ENCODE peak calls at places on chromosome 15, in six cellular contexts. One of them, this sample, is unnamed.

GRCh38 chr15:64222573-64223361 is 59.9 kb upstream of the PPIB start:
- DNase-seq in transverse colon: no peak
- DNase-seq in coronary artery: no peak
- DNase-seq in tibial artery: no peak
- DNase-seq in breast epithelium: no peak
- DNase-seq in CD4-positive, alpha-beta T cell: no peak
- DNase-seq in this sample: no peak

GRCh38 chr15:60390931-60391501 is 6.8 kb downstream of the ANXA2 start:
- DNase-seq in CD4-positive, alpha-beta T cell: no peak
- DNase-seq in breast epithelium: no peak
- DNase-seq in coronary artery: peak
- DNase-seq in transverse colon: peak
- DNase-seq in tibial artery: peak
- DNase-seq in this sample: no peak

GRCh38 chr15:76217029-76217866 is 94.0 kb downstream of the ETFA start:
- DNase-seq in transverse colon: no peak
- DNase-seq in coronary artery: no peak
- DNase-seq in CD4-positive, alpha-beta T cell: no peak
- DNase-seq in tibial artery: no peak
- DNase-seq in breast epithelium: no peak
- DNase-seq in this sample: no peak

GRCh38 chr15:73633991-73634495 is 854 bp upstream of the NPTN start:
- DNase-seq in CD4-positive, alpha-beta T cell: no peak
- DNase-seq in tibial artery: no peak
- DNase-seq in breast epithelium: no peak
- DNase-seq in transverse colon: no peak
- DNase-seq in coronary artery: no peak
- DNase-seq in this sample: no peak

GRCh38 chr15:80560601-80561025 is 134.5 kb upstream of the ABHD17C start:
- DNase-seq in tibial artery: no peak
- DNase-seq in breast epithelium: no peak
- DNase-seq in transverse colon: no peak
- DNase-seq in coronary artery: peak
- DNase-seq in CD4-positive, alpha-beta T cell: no peak
- DNase-seq in this sample: peak

GRCh38 chr15:37926136-37926535 is 8.3 kb upstream of the TMCO5A start:
- DNase-seq in transverse colon: no peak
- DNase-seq in breast epithelium: no peak
- DNase-seq in CD4-positive, alpha-beta T cell: no peak
- DNase-seq in coronary artery: no peak
- DNase-seq in tibial artery: no peak
- DNase-seq in this sample: no peak

GRCh38 chr15:48975713-48976419 is 12.1 kb upstream of the SHC4 start:
- DNase-seq in CD4-positive, alpha-beta T cell: peak
- DNase-seq in transverse colon: peak
- DNase-seq in tibial artery: peak
- DNase-seq in breast epithelium: peak
- DNase-seq in coronary artery: peak
- DNase-seq in this sample: peak

GRCh38 chr15:41934843-41935242 is 37.5 kb downstream of the EHD4 start:
- DNase-seq in transverse colon: peak
- DNase-seq in coronary artery: peak
- DNase-seq in CD4-positive, alpha-beta T cell: peak
- DNase-seq in tibial artery: peak
- DNase-seq in breast epithelium: peak
- DNase-seq in this sample: no peak

GRCh38 chr15:46961795-46962194 is 755.5 kb upstream of the SEMA6D start:
- DNase-seq in coronary artery: no peak
- DNase-seq in tibial artery: no peak
- DNase-seq in transverse colon: no peak
- DNase-seq in CD4-positive, alpha-beta T cell: no peak
- DNase-seq in breast epithelium: no peak
- DNase-seq in this sample: no peak

GRCh38 chr15:31377030-31377429 is 50.4 kb downstream of the KLF13 start:
- DNase-seq in CD4-positive, alpha-beta T cell: no peak
- DNase-seq in breast epithelium: no peak
- DNase-seq in tibial artery: no peak
- DNase-seq in coronary artery: no peak
- DNase-seq in transverse colon: peak
- DNase-seq in this sample: no peak

GRCh38 chr15:32698773-32699390 is 18.9 kb upstream of the GREM1 start:
- DNase-seq in breast epithelium: no peak
- DNase-seq in tibial artery: no peak
- DNase-seq in transverse colon: no peak
- DNase-seq in CD4-positive, alpha-beta T cell: no peak
- DNase-seq in coronary artery: no peak
- DNase-seq in this sample: no peak

GRCh38 chr15:85402195-85402921 is 22.0 kb downstream of the AKAP13 start:
- DNase-seq in coronary artery: no peak
- DNase-seq in CD4-positive, alpha-beta T cell: no peak
- DNase-seq in tibial artery: no peak
- DNase-seq in breast epithelium: no peak
- DNase-seq in transverse colon: no peak
- DNase-seq in this sample: no peak

GRCh38 chr15:65312400-65312916 is 8.0 kb downstream of the RNU5B-1 start:
- DNase-seq in transverse colon: no peak
- DNase-seq in coronary artery: no peak
- DNase-seq in tibial artery: no peak
- DNase-seq in CD4-positive, alpha-beta T cell: no peak
- DNase-seq in breast epithelium: no peak
- DNase-seq in this sample: no peak

GRCh38 chr15:69474291-69474690 is 21.7 kb downstream of the RPLP1 start:
- DNase-seq in transverse colon: no peak
- DNase-seq in tibial artery: no peak
- DNase-seq in CD4-positive, alpha-beta T cell: no peak
- DNase-seq in coronary artery: peak
- DNase-seq in breast epithelium: no peak
- DNase-seq in this sample: no peak

GRCh38 chr15:57146394-57147140 is 228.1 kb downstream of the TCF12 start:
- DNase-seq in breast epithelium: no peak
- DNase-seq in CD4-positive, alpha-beta T cell: no peak
- DNase-seq in transverse colon: no peak
- DNase-seq in coronary artery: no peak
- DNase-seq in tibial artery: no peak
- DNase-seq in this sample: no peak

GRCh38 chr15:78302579-78302978 is 3.2 kb upstream of the SKIC8 start:
- DNase-seq in tibial artery: no peak
- DNase-seq in breast epithelium: no peak
- DNase-seq in transverse colon: no peak
- DNase-seq in CD4-positive, alpha-beta T cell: no peak
- DNase-seq in coronary artery: no peak
- DNase-seq in this sample: no peak

GRCh38 chr15:78301813-78302212 is 2.4 kb upstream of the SKIC8 start:
- DNase-seq in breast epithelium: no peak
- DNase-seq in tibial artery: no peak
- DNase-seq in coronary artery: no peak
- DNase-seq in CD4-positive, alpha-beta T cell: no peak
- DNase-seq in transverse colon: no peak
- DNase-seq in this sample: no peak

GRCh38 chr15:78299302-78300102 is at the start of gene SKIC8:
- DNase-seq in tibial artery: peak
- DNase-seq in CD4-positive, alpha-beta T cell: peak
- DNase-seq in transverse colon: peak
- DNase-seq in breast epithelium: peak
- DNase-seq in coronary artery: peak
- DNase-seq in this sample: peak

GRCh38 chr15:78301326-78301725 is 1.9 kb upstream of the SKIC8 start:
- DNase-seq in tibial artery: no peak
- DNase-seq in CD4-positive, alpha-beta T cell: no peak
- DNase-seq in coronary artery: no peak
- DNase-seq in breast epithelium: no peak
- DNase-seq in transverse colon: no peak
- DNase-seq in this sample: no peak

DNA sequence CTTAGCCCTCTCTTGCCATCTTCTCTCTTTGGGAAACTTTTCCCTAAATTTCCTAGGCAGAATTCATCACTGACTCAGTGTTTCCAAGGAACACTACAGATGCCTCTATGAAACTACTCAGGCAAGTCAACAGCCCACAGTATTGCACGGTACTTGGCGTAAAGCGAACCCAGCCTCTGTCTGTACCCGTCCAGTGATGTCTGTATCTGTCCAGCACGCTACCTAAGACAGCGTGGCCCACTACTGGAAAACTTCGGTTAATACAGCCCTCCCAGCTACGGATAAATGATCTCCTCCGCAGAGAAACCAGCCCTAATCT is 467 bp downstream of the SKIC8 start:
- DNase-seq in breast epithelium: no peak
- DNase-seq in coronary artery: no peak
- DNase-seq in CD4-positive, alpha-beta T cell: no peak
- DNase-seq in tibial artery: no peak
- DNase-seq in transverse colon: no peak
- DNase-seq in this sample: no peak
- TF ChIP-seq CTCF in breast epithelium: peak
- TF ChIP-seq CTCF in coronary artery: no peak
- TF ChIP-seq CTCF in CD4-positive, alpha-beta T cell: no peak
- TF ChIP-seq CTCF in tibial artery: no peak
- TF ChIP-seq CTCF in transverse colon: no peak
- TF ChIP-seq CTCF in this sample: no peak

GRCh38 chr15:99404454-99404853 is 153.2 kb downstream of the LRRC28 start:
- DNase-seq in breast epithelium: no peak
- DNase-seq in tibial artery: no peak
- DNase-seq in coronary artery: no peak
- DNase-seq in transverse colon: no peak
- DNase-seq in CD4-positive, alpha-beta T cell: no peak
- DNase-seq in this sample: no peak

GRCh38 chr15:99406120-99406519 is 154.8 kb downstream of the LRRC28 start:
- DNase-seq in coronary artery: no peak
- DNase-seq in breast epithelium: no peak
- DNase-seq in transverse colon: no peak
- DNase-seq in tibial artery: no peak
- DNase-seq in CD4-positive, alpha-beta T cell: no peak
- DNase-seq in this sample: no peak

GRCh38 chr15:99399612-99400011 is 148.3 kb downstream of the LRRC28 start:
- DNase-seq in transverse colon: no peak
- DNase-seq in CD4-positive, alpha-beta T cell: no peak
- DNase-seq in breast epithelium: no peak
- DNase-seq in coronary artery: no peak
- DNase-seq in tibial artery: no peak
- DNase-seq in this sample: no peak

GRCh38 chr15:99403597-99403996 is 152.3 kb downstream of the LRRC28 start:
- DNase-seq in coronary artery: no peak
- DNase-seq in transverse colon: no peak
- DNase-seq in CD4-positive, alpha-beta T cell: no peak
- DNase-seq in breast epithelium: no peak
- DNase-seq in tibial artery: no peak
- DNase-seq in this sample: no peak

DNA sequence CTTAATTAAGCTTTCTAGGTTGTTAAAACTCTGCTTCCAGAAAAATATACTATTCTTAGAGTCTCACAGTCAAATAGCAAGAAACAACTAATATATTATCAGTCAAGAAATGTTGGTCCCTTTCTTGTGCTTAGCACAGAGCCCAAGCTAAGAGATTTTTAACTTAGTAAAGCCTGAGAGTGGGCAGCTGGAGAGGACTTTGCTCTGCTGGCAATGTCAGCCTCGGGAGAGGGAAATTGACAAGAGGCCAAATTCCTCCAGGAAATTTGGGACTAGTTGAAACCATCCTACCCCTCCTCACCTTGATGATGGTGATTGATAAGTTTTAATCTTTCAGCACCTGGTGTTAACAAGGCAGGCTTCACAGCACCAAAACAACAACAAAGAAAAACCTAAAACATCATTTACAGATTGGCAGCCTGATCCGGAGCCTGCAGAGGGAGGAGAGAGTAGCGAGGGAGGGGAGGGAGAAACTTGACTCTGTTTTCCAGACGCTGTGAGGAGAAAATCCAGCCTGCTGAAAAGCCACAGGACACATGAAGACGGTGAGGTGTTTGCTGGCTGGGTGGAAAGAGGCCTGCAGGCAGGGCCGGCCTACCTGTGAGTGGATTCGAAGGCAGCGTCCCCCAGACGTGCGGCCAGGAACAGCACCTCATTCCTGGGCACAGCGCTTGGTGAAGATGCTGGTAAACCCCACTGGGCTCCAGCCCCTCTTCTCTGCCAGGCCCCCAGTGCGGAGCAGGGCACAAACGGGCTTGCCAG is 150.9 kb downstream of the LRRC28 start:
- DNase-seq in coronary artery: no peak
- DNase-seq in transverse colon: no peak
- DNase-seq in breast epithelium: no peak
- DNase-seq in tibial artery: no peak
- DNase-seq in CD4-positive, alpha-beta T cell: no peak
- DNase-seq in this sample: no peak
- TF ChIP-seq CTCF in coronary artery: no peak
- TF ChIP-seq CTCF in transverse colon: no peak
- TF ChIP-seq CTCF in breast epithelium: no peak
- TF ChIP-seq CTCF in tibial artery: no peak
- TF ChIP-seq CTCF in CD4-positive, alpha-beta T cell: no peak
- TF ChIP-seq CTCF in this sample: no peak

GRCh38 chr15:67321352-67321751 is 66.8 kb downstream of the IQCH start:
- DNase-seq in coronary artery: no peak
- DNase-seq in breast epithelium: no peak
- DNase-seq in CD4-positive, alpha-beta T cell: no peak
- DNase-seq in tibial artery: no peak
- DNase-seq in transverse colon: no peak
- DNase-seq in this sample: no peak
- TF ChIP-seq CTCF in coronary artery: no peak
- TF ChIP-seq CTCF in breast epithelium: no peak
- TF ChIP-seq CTCF in CD4-positive, alpha-beta T cell: no peak
- TF ChIP-seq CTCF in tibial artery: no peak
- TF ChIP-seq CTCF in transverse colon: no peak
- TF ChIP-seq CTCF in this sample: no peak

GRCh38 chr15:89555768-89556167 is 19.5 kb upstream of the TICRR start:
- DNase-seq in CD4-positive, alpha-beta T cell: no peak
- DNase-seq in transverse colon: no peak
- DNase-seq in coronary artery: no peak
- DNase-seq in tibial artery: no peak
- DNase-seq in breast epithelium: no peak
- DNase-seq in this sample: no peak

GRCh38 chr15:89554247-89554646 is 21.0 kb upstream of the TICRR start:
- DNase-seq in transverse colon: no peak
- DNase-seq in CD4-positive, alpha-beta T cell: no peak
- DNase-seq in breast epithelium: no peak
- DNase-seq in coronary artery: no peak
- DNase-seq in tibial artery: no peak
- DNase-seq in this sample: peak

GRCh38 chr15:89553632-89554031 is 21.6 kb upstream of the TICRR start:
- DNase-seq in tibial artery: no peak
- DNase-seq in breast epithelium: no peak
- DNase-seq in CD4-positive, alpha-beta T cell: no peak
- DNase-seq in transverse colon: no peak
- DNase-seq in coronary artery: no peak
- DNase-seq in this sample: peak

GRCh38 chr15:89550427-89550826 is 24.8 kb upstream of the TICRR start:
- DNase-seq in tibial artery: no peak
- DNase-seq in coronary artery: no peak
- DNase-seq in CD4-positive, alpha-beta T cell: no peak
- DNase-seq in breast epithelium: no peak
- DNase-seq in transverse colon: no peak
- DNase-seq in this sample: no peak

DNA sequence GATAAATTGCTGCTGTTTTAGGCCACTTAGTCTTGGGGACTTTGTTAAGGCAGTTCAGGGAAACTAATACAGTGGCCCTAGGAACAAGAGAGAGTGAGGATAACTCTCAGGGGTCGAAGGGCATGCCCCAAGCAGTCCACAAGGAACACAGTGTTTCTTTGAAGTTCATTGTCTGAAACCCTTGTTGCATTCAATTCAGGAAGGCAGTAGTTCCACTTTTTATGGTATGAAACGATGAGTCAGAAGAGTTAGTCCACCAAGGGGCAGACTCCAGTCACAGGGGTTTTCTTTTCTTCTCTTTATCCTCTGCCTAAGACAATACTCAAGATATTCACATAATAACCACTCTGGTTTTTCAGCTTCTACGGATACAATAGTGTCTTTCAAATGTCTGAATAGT is 23.8 kb upstream of the TICRR start:
- DNase-seq in tibial artery: no peak
- DNase-seq in transverse colon: no peak
- DNase-seq in coronary artery: no peak
- DNase-seq in breast epithelium: no peak
- DNase-seq in CD4-positive, alpha-beta T cell: no peak
- DNase-seq in this sample: no peak
- TF ChIP-seq CTCF in tibial artery: no peak
- TF ChIP-seq CTCF in transverse colon: no peak
- TF ChIP-seq CTCF in coronary artery: no peak
- TF ChIP-seq CTCF in breast epithelium: no peak
- TF ChIP-seq CTCF in CD4-positive, alpha-beta T cell: no peak
- TF ChIP-seq CTCF in this sample: no peak

This sample was measured in osteocyte.